ENCODE peak calls at places on chromosome 1, in ten cellular contexts. O is NCI-H748 treated with DMSO at 0.1 percent for 48 hours; Z is ELR; H is COLO829; N is GM23248; F is NCI-H82; U is left colon; L is epithelial cell of proximal tubule; Q is anterior cingulate cortex; J is CD4-positive, alpha-beta memory T cell. A is an unnamed sample.

GRCh38 chr1:6288026-6288425 is 27.1 kb upstream of the GPR153 start:
- DNase-seq in O (no peak), Z (no peak), H (no peak), N (no peak), F (no peak), U (no peak), L (no peak), Q (no peak), J (no peak), A (no peak)

GRCh38 chr1:39617488-39618049 is 21.9 kb downstream of the HEYL start:
- DNase-seq in O (no peak), Z (no peak), H (peak), N (no peak), F (no peak), U (no peak), L (no peak), Q (no peak), J (no peak), A (no peak)

GRCh38 chr1:202283991-202284390 is 57.7 kb downstream of the UBE2T start:
- DNase-seq in O (no peak), Z (peak), H (peak), N (peak), F (no peak), U (no peak), L (no peak), Q (no peak), J (no peak), A (peak)

GRCh38 chr1:150696151-150696550 is 803 bp downstream of the GOLPH3L start:
- DNase-seq in O (no peak), Z (no peak), H (no peak), N (peak), F (no peak), U (no peak), L (no peak), Q (no peak), J (no peak), A (peak)

GRCh38 chr1:186102559-186103148 is 272.4 kb downstream of the TPR start:
- DNase-seq in O (no peak), Z (peak), H (peak), N (peak), F (no peak), U (no peak), L (peak), Q (no peak), J (no peak), A (no peak)

GRCh38 chr1:44489481-44489880 is 84.4 kb downstream of the RNF220 start:
- DNase-seq in O (no peak), Z (peak), H (no peak), N (peak), F (no peak), U (no peak), L (peak), Q (no peak), J (no peak), A (no peak)

GRCh38 chr1:205056188-205056611 is 13.2 kb downstream of the CNTN2 start:
- DNase-seq in O (no peak), Z (no peak), H (no peak), N (no peak), F (peak), U (no peak), L (no peak), Q (no peak), J (no peak), A (no peak)

GRCh38 chr1:145983959-145984830 is 12.2 kb downstream of the TXNIP start:
- DNase-seq in O (no peak), Z (no peak), H (no peak), N (peak), F (no peak), U (peak), L (no peak), Q (no peak), J (peak), A (no peak)

GRCh38 chr1:7218210-7218832 is 433.1 kb downstream of the CAMTA1 start:
- DNase-seq in O (peak), Z (peak), H (peak), N (peak), F (peak), U (peak), L (no peak), Q (no peak), J (no peak), A (peak)

GRCh38 chr1:10917513-10918454 is 94.7 kb upstream of the TARDBP start:
- DNase-seq in O (no peak), Z (no peak), H (no peak), N (no peak), F (no peak), U (no peak), L (no peak), Q (no peak), J (peak), A (no peak)

GRCh38 chr1:85815906-85816305 is 107.7 kb upstream of the ZNHIT6 start:
- DNase-seq in O (no peak), Z (no peak), H (no peak), N (no peak), F (peak), U (no peak), L (no peak), Q (no peak), J (no peak), A (no peak)

GRCh38 chr1:212070720-212071302 is 35.3 kb downstream of the DTL start:
- DNase-seq in O (no peak), Z (peak), H (peak), N (peak), F (peak), U (no peak), L (peak), Q (no peak), J (peak), A (peak)

GRCh38 chr1:59766463-59766862 is 48.3 kb upstream of the HOOK1 start:
- DNase-seq in O (no peak), Z (no peak), H (no peak), N (peak), F (no peak), U (no peak), L (no peak), Q (no peak), J (no peak), A (no peak)

GRCh38 chr1:73910466-73910865 is 287.5 kb downstream of the LRRIQ3 start:
- DNase-seq in O (no peak), Z (peak), H (peak), N (no peak), F (no peak), U (no peak), L (peak), Q (no peak), J (no peak), A (no peak)

GRCh38 chr1:20663365-20663764 is 2.2 kb upstream of the DDOST start:
- DNase-seq in O (no peak), Z (peak), H (no peak), N (no peak), F (peak), U (no peak), L (no peak), Q (no peak), J (no peak), A (no peak)

GRCh38 chr1:12078938-12079861 is 16.1 kb downstream of the TNFRSF8 start:
- DNase-seq in O (no peak), Z (peak), H (peak), N (peak), F (peak), U (peak), L (no peak), Q (no peak), J (peak), A (peak)

GRCh38 chr1:162019006-162019405 is 4.7 kb downstream of the OLFML2B start:
- DNase-seq in O (peak), Z (peak), H (peak), N (peak), F (peak), U (no peak), L (peak), Q (no peak), J (no peak), A (no peak)

GRCh38 chr1:200483491-200484143 is 73.8 kb upstream of the ZNF281 start:
- DNase-seq in O (no peak), Z (peak), H (peak), N (peak), F (no peak), U (no peak), L (peak), Q (no peak), J (no peak), A (peak)